ENCODE peak calls at places on chromosomes 1 and 21, in nine cellular contexts. Y, T, J, A, U, C, I, Z and R are unnamed samples.

GRCh38 chr1:179326746-179327145 is 33.1 kb downstream of the SOAT1 start:
- DNase-seq in Z (no peak), A (no peak), Y (no peak), J (no peak), I (no peak), T (no peak), C (no peak), U (no peak), R (no peak)

GRCh38 chr1:157403608-157404007 is 148.7 kb downstream of the FCRL5 start:
- DNase-seq in U (no peak), Y (no peak), T (no peak), A (no peak), C (no peak), J (no peak), I (no peak), Z (no peak), R (no peak)

GRCh38 chr1:103326595-103326994 is 198.9 kb upstream of the RNPC3 start:
- DNase-seq in U (no peak), T (no peak), Z (no peak), Y (no peak), C (no peak), I (no peak), J (no peak), A (no peak), R (no peak)

GRCh38 chr1:53410100-53410541 is 49.1 kb upstream of the DMRTB1 start:
- DNase-seq in Z (no peak), I (no peak), U (no peak), J (peak), A (no peak), Y (no peak), T (no peak), C (no peak), R (no peak)

GRCh38 chr1:8343464-8344001 is 25.6 kb downstream of the SLC45A1 start:
- DNase-seq in C (peak), U (no peak), I (peak), Y (peak), A (peak), Z (no peak), T (no peak), J (no peak), R (peak)

GRCh38 chr21:15126948-15127347 is 62.1 kb upstream of the NRIP1 start:
- DNase-seq in J (no peak), C (no peak), A (no peak), Z (no peak), U (no peak), I (no peak), Y (no peak), T (no peak), R (no peak)

GRCh38 chr1:70358921-70359564 is 4.5 kb upstream of the ANKRD13C start:
- DNase-seq in C (no peak), I (no peak), Y (no peak), T (no peak), U (no peak), J (no peak), Z (no peak), A (no peak), R (no peak)

GRCh38 chr1:42552636-42553035 is 89.5 kb downstream of the CCDC30 start:
- DNase-seq in A (peak), U (no peak), Z (no peak), I (no peak), T (no peak), C (no peak), Y (no peak), J (no peak), R (no peak)

GRCh38 chr1:6141601-6142000 is 38.5 kb downstream of the CHD5 start:
- DNase-seq in A (peak), C (no peak), T (no peak), I (no peak), Y (no peak), Z (no peak), J (no peak), U (no peak), R (no peak)

GRCh38 chr1:31626451-31627202 is 9.1 kb downstream of the HCRTR1 start:
- DNase-seq in I (no peak), C (no peak), Y (no peak), U (no peak), Z (peak), A (peak), J (no peak), T (no peak), R (peak)